ENCODE peak calls at places on chromosomes 12 and 14, in five cellular contexts. N, E, T, G and B are unnamed samples.

GRCh38 chr14:73788871-73789590 is 62.6 kb upstream of the PTGR2 start:
- DNase-seq in T (peak; percentile 32), N (no peak), E (no peak), G (no peak), B (no peak)

GRCh38 chr12:44628180-44628579 is 247.9 kb downstream of the NELL2 start:
- DNase-seq in E (no peak), T (peak; percentile 31), N (no peak), G (no peak), B (no peak)

GRCh38 chr14:44657688-44658388 is 150.8 kb upstream of the FSCB start:
- DNase-seq in N (no peak), G (peak; percentile 55), T (no peak), E (peak; percentile 0), B (no peak)

GRCh38 chr14:75217508-75218206 is 41.2 kb upstream of the TMED10 start:
- DNase-seq in N (no peak), E (peak; percentile 35), T (no peak), G (no peak), B (no peak)

GRCh38 chr14:93281937-93282336 is 50.9 kb downstream of the BTBD7 start:
- DNase-seq in G (no peak), E (peak; percentile 54), N (no peak), T (no peak), B (no peak)

GRCh38 chr12:105259226-105259625 is 23.3 kb upstream of the APPL2 start:
- DNase-seq in N (no peak), E (no peak), T (no peak), G (no peak), B (no peak)

GRCh38 chr12:121033625-121034349 is 5.3 kb downstream of the OASL start:
- DNase-seq in N (peak; percentile 42), E (no peak), T (peak; percentile 83), G (no peak), B (no peak)

GRCh38 chr14:78341827-78342389 is 171.7 kb downstream of the NRXN3 start:
- DNase-seq in N (no peak), E (no peak), G (no peak), T (no peak), B (no peak)

GRCh38 chr12:125280482-125281377 is 215.5 kb downstream of the AACS start:
- DNase-seq in T (no peak), E (no peak), N (peak; percentile 18), G (peak; percentile 75), B (no peak)

GRCh38 chr12:126545411-126545810 is 1480.2 kb downstream of the AACS start:
- DNase-seq in E (no peak), G (no peak), T (no peak), N (no peak), B (no peak)

GRCh38 chr14:49972199-49972671 is 79.4 kb downstream of the ARF6 start:
- DNase-seq in N (no peak), T (no peak), G (no peak), E (peak; percentile 74), B (no peak)

GRCh38 chr12:8628731-8629130 is 16.1 kb upstream of the AICDA start:
- DNase-seq in N (no peak), E (no peak), G (no peak), T (no peak), B (no peak)

GRCh38 chr14:61477845-61478438 is 156.6 kb downstream of the PRKCH start:
- DNase-seq in G (no peak), T (peak; percentile 66), N (no peak), E (peak; percentile 60), B (no peak)
- TF ChIP-seq CTCF in G (no peak), T (no peak), N (no peak), E (no peak), B (no peak)

GRCh38 chr14:59427653-59428578 is 37.3 kb downstream of the GPR135 start:
- DNase-seq in N (no peak), G (no peak), E (no peak), T (peak; percentile 11), B (no peak)

GRCh38 chr14:59422069-59422881 is 42.9 kb downstream of the GPR135 start:
- DNase-seq in G (peak; percentile 19), E (no peak), N (no peak), T (no peak), B (peak; percentile 21)

GRCh38 chr14:59428581-59429012 is 36.6 kb downstream of the GPR135 start:
- DNase-seq in T (peak; percentile 16), E (peak; percentile 83), N (no peak), G (no peak), B (no peak)

GRCh38 chr14:59424707-59425106 is 40.5 kb downstream of the GPR135 start:
- DNase-seq in G (peak; percentile 7), N (no peak), E (no peak), T (no peak), B (no peak)

DNA sequence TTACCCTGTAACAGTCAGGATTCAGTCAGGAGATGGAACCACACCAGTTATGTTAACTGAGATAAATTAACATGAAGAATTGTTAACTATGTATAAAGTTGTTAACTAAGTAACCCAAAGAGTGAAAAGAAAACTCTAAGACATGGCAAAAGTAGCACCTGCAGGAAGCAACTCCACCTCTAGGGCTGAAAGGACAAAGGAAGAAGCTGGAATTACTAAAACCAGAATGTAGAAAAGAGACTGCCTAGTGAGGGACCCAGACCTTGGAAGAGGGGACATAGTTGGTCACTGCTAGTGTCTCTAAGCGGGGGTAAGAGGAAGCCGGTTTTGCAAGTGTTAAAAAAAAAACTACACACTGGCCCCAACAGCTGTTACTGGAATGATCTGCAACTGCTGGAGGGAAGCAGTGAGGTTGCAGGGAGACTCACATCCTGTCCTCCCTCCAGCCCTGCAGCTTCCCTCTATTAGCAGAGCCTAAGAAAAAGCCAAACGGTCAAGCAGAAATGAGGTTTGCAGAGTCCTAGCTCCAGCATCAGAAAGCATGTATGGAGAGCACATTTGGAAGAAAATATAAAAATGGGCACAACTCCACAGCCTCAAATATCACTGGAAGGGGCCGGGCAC is 39.7 kb downstream of the GPR135 start:
- DNase-seq in N (no peak), E (peak; percentile 57), G (no peak), T (no peak), B (no peak)
- TF ChIP-seq CTCF in N (no peak), E (no peak), G (no peak), T (no peak), B (no peak)

GRCh38 chr12:30694412-30694955 is 1.2 kb downstream of the IPO8 start:
- DNase-seq in E (peak; percentile 22), T (peak; percentile 12), G (peak; percentile 23), N (no peak), B (peak; percentile 23)

GRCh38 chr12:30696103-30696408 is 387 bp upstream of the IPO8 start:
- DNase-seq in N (no peak), G (no peak), E (no peak), T (no peak), B (no peak)

GRCh38 chr12:30694971-30695326 is 720 bp downstream of the IPO8 start:
- DNase-seq in E (peak; percentile 35), G (peak; percentile 64), T (peak; percentile 20), N (peak; percentile 57), B (peak; percentile 20)

GRCh38 chr12:30696486-30696885 is 817 bp upstream of the IPO8 start:
- DNase-seq in T (no peak), E (no peak), G (peak; percentile 17), N (no peak), B (no peak)

DNA sequence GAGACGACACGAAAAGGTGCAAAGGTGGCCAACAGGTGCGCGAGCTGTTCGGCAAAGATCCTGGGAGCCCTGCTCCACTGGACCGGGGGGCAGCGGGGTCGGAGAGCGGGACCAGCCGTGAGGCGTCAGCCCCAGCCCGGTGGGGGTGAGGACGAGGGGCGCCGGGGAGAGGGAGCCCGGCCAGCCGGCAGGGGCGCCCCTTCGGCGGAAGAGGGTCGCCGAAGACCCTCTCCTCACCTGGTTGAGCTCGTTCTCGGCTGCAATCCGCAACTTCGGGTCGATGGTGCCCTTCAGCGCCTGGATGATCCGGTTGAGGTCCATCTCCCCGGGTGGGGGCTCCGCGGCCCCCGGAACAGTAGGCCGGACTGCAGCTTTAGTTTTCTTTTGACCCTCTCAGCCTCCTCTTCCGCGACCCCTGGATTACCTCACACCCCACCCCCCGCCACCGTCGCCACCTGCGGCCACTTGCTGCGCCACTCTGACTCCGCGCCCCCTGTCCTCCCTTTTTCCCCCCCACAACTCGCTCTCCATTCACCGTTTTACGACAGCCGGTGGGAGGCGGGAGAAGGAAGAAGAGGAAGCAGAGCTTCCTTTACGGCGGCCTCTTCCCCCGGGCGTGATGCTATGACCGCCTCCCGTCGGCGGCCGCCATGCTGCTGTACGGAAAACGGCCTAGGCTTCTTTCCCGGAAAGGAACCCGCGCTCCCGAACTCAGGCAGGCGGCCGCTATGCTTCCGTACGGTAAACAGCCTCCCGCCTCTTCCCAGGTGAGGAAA is at the start of gene IPO8:
- DNase-seq in G (peak; percentile 96), N (peak; percentile 89), E (peak; percentile 89), T (peak; percentile 92), B (peak; percentile 94)
- TF ChIP-seq CTCF in G (peak; percentile 51), N (peak; percentile 28), E (peak; percentile 23), T (peak; percentile 40), B (no peak)

DNA sequence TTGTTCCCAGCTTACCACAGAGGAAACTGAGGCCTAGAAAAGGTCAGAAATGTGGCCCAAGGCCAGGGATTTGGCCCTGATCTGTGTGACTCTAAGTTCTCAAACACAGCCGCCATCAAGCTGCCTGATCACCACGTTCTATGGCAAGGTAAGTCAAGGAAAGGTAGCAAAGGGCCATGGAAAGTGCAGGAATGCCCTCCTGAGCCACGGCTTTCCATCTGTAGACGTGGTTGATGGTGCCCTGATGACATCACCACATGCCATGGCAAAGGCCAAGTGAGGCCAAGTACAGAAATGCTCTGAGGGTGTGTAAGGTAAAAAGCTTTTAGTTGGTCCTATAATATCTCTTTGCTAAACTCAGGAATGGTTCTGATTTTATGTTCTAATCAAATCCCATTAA is 99.3 kb downstream of the DNAH10 start:
- DNase-seq in G (no peak), E (no peak), T (no peak), N (no peak), B (no peak)
- TF ChIP-seq CTCF in G (no peak), E (no peak), T (no peak), N (no peak), B (no peak)

GRCh38 chr14:100651999-100652508 is 64.8 kb upstream of the BEGAIN start:
- DNase-seq in T (no peak), G (no peak), E (peak; percentile 66), N (no peak), B (no peak)

GRCh38 chr14:100652739-100653138 is 65.5 kb upstream of the BEGAIN start:
- DNase-seq in G (no peak), N (no peak), E (no peak), T (no peak), B (no peak)

GRCh38 chr14:100654814-100655795 is 67.9 kb upstream of the BEGAIN start:
- DNase-seq in N (peak; percentile 90), G (peak; percentile 73), T (peak; percentile 46), E (no peak), B (peak; percentile 75)

GRCh38 chr14:100654025-100654813 is 67.0 kb upstream of the BEGAIN start:
- DNase-seq in E (no peak), T (no peak), N (no peak), G (no peak), B (no peak)

DNA sequence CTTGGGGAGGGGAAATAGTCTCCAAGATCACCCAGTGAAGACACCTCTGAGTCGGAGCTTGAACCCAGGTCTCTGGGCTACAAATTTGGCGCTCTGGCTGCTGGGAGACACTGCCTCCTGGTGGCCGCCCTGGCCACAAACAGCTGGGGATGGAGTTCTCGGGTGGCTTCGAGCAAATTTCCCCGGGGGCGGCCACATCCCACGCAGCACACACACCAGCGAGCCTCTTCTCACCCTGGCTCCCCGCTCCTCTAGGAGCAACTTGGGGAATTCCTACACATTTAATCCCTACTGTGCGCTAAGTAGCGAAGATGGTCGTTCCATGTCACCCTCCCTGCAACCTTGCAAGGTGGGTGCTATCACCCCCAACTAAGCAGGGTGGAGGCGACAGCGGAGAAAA is 66.2 kb upstream of the BEGAIN start:
- DNase-seq in N (no peak), T (peak; percentile 44), G (peak; percentile 40), E (no peak), B (peak; percentile 55)
- TF ChIP-seq CTCF in N (peak; percentile 57), T (peak; percentile 64), G (peak; percentile 65), E (peak; percentile 30), B (peak; percentile 24)

GRCh38 chr12:77685112-77685511 is 145.6 kb upstream of the NAV3 start:
- DNase-seq in N (peak; percentile 13), T (peak; percentile 20), G (peak; percentile 85), E (peak; percentile 80), B (peak; percentile 25)
- TF ChIP-seq CTCF in N (peak; percentile 66), T (no peak), G (peak; percentile 81), E (peak; percentile 78), B (peak; percentile 43)